ENCODE peak calls at places on chromosomes 4 and X, in four cellular contexts. One of them, this sample, is unnamed.

GRCh38 chr4:176902710-176903323 is 110.1 kb upstream of the VEGFC start:
- DNase-seq in NT2/D1: no peak
- DNase-seq in substantia nigra: no peak
- DNase-seq in kidney tubule cell: peak
- DNase-seq in this sample: no peak

GRCh38 chr4:183941964-183942363 is 36.9 kb downstream of the STOX2 start:
- DNase-seq in NT2/D1: no peak
- DNase-seq in substantia nigra: no peak
- DNase-seq in kidney tubule cell: no peak
- DNase-seq in this sample: no peak

GRCh38 chr4:156523492-156523891 is 448.1 kb downstream of the PDGFC start:
- DNase-seq in NT2/D1: no peak
- DNase-seq in substantia nigra: no peak
- DNase-seq in kidney tubule cell: no peak
- DNase-seq in this sample: no peak

GRCh38 chr4:20422398-20422797 is 170.7 kb downstream of the SLIT2 start:
- DNase-seq in NT2/D1: peak
- DNase-seq in substantia nigra: no peak
- DNase-seq in kidney tubule cell: peak
- DNase-seq in this sample: peak

GRCh38 chrX:133053854-133054565 is 42.9 kb downstream of the USP26 start:
- DNase-seq in NT2/D1: no peak
- DNase-seq in substantia nigra: no peak
- DNase-seq in kidney tubule cell: peak
- DNase-seq in this sample: no peak

GRCh38 chrX:12471061-12471460 is 320.2 kb upstream of the PRPS2 start:
- DNase-seq in NT2/D1: no peak
- DNase-seq in substantia nigra: no peak
- DNase-seq in kidney tubule cell: no peak
- DNase-seq in this sample: no peak

GRCh38 chrX:30822068-30822671 is 66.9 kb downstream of the TAB3 start:
- DNase-seq in NT2/D1: no peak
- DNase-seq in substantia nigra: no peak
- DNase-seq in kidney tubule cell: peak
- DNase-seq in this sample: no peak

GRCh38 chrX:133042260-133042659 is 54.6 kb downstream of the USP26 start:
- DNase-seq in NT2/D1: no peak
- DNase-seq in substantia nigra: no peak
- DNase-seq in kidney tubule cell: no peak
- DNase-seq in this sample: no peak

GRCh38 chr4:183635737-183636136 is 23.2 kb downstream of the RWDD4 start:
- DNase-seq in NT2/D1: no peak
- DNase-seq in substantia nigra: no peak
- DNase-seq in kidney tubule cell: no peak
- DNase-seq in this sample: no peak

GRCh38 chrX:135973548-135974278 is at the start of gene MMGT1:
- DNase-seq in NT2/D1: no peak
- DNase-seq in substantia nigra: peak
- DNase-seq in kidney tubule cell: peak
- DNase-seq in this sample: peak

GRCh38 chr4:1608196-1608820 is 75.8 kb downstream of the FAM53A start:
- DNase-seq in NT2/D1: no peak
- DNase-seq in substantia nigra: no peak
- DNase-seq in kidney tubule cell: no peak
- DNase-seq in this sample: no peak

GRCh38 chr4:184437565-184437964 is 36.8 kb downstream of the IRF2 start:
- DNase-seq in NT2/D1: no peak
- DNase-seq in substantia nigra: no peak
- DNase-seq in kidney tubule cell: no peak
- DNase-seq in this sample: no peak

GRCh38 chrX:13673016-13673415 is 15.9 kb upstream of the RAB9A start:
- DNase-seq in NT2/D1: no peak
- DNase-seq in substantia nigra: no peak
- DNase-seq in kidney tubule cell: no peak
- DNase-seq in this sample: no peak

GRCh38 chr4:22434895-22435294 is 81.0 kb downstream of the ADGRA3 start:
- DNase-seq in NT2/D1: peak
- DNase-seq in substantia nigra: no peak
- DNase-seq in kidney tubule cell: peak
- DNase-seq in this sample: peak

GRCh38 chr4:75552452-75552851 is 3.4 kb upstream of the ODAPH start:
- DNase-seq in NT2/D1: no peak
- DNase-seq in substantia nigra: no peak
- DNase-seq in kidney tubule cell: no peak
- DNase-seq in this sample: no peak

This sample was measured in midbrain.